ENCODE peak calls at places on chromosome 1, in ten cellular contexts. P, H, U, A, B, S, W, Q, N and F are unnamed samples.

GRCh38 chr1:50553921-50554320 is 130.7 kb upstream of the DMRTA2 start:
- DNase-seq in A (no peak), P (no peak), W (no peak), S (no peak), H (no peak), U (no peak), B (no peak), N (no peak), Q (no peak), F (no peak)

GRCh38 chr1:41365772-41366427 is 4.7 kb downstream of the FOXO6 start:
- DNase-seq in Q (no peak), U (peak; percentile 94), W (no peak), B (no peak), S (no peak), P (peak; percentile 94), A (no peak), H (no peak), N (peak; percentile 15), F (no peak)

GRCh38 chr1:157240495-157241184 is 102.4 kb upstream of the ETV3 start:
- DNase-seq in A (no peak), H (no peak), Q (no peak), W (no peak), S (no peak), U (no peak), N (no peak), P (no peak), B (no peak), F (no peak)

GRCh38 chr1:221392453-221392852 is 349.4 kb downstream of the DUSP10 start:
- DNase-seq in Q (no peak), H (peak; percentile 98), A (peak; percentile 87), P (no peak), W (no peak), N (no peak), S (no peak), B (no peak), U (no peak), F (peak; percentile 53)

GRCh38 chr1:115332813-115333608 is 5.0 kb downstream of the NGF start:
- DNase-seq in P (no peak), U (no peak), Q (peak; percentile 76), B (no peak), H (peak; percentile 90), A (peak; percentile 85), W (no peak), N (peak; percentile 33), S (no peak), F (no peak)

GRCh38 chr1:176469450-176469985 is 6.5 kb downstream of the PAPPA2 start:
- DNase-seq in N (no peak), P (no peak), A (no peak), Q (no peak), W (no peak), S (no peak), B (no peak), H (no peak), U (no peak), F (no peak)

GRCh38 chr1:184532199-184532598 is 145.4 kb downstream of the C1orf21 start:
- DNase-seq in P (no peak), H (no peak), Q (no peak), U (no peak), W (no peak), N (no peak), A (no peak), S (no peak), B (no peak), F (no peak)

GRCh38 chr1:159088050-159088449 is 11.5 kb upstream of the AIM2 start:
- DNase-seq in Q (no peak), A (no peak), S (no peak), W (no peak), U (no peak), N (no peak), P (no peak), H (peak; percentile 77), B (no peak), F (no peak)

GRCh38 chr1:176795929-176796328 is 333.0 kb downstream of the PAPPA2 start:
- DNase-seq in N (no peak), P (no peak), S (no peak), A (no peak), W (no peak), H (peak; percentile 21), B (no peak), U (no peak), Q (no peak), F (no peak)